ENCODE peak calls at places on chromosome 21, in five cellular contexts. P is uterus, V is pancreas, K is Peyer's patch, A is AG04450. G is an unnamed sample. For H3K9me3, the result is how much of the 10 kb centered on the place peaks cover.

GRCh38 chr21:24969068-24969467 is 638.2 kb downstream of the MRPL39 start:
- DNase-seq in P (no peak), V (no peak), K (no peak), A (no peak), G (no peak)

GRCh38 chr21:28216976-28217523 is 775.6 kb downstream of the LTN1 start:
- DNase-seq in P (no peak), V (no peak), K (no peak), A (no peak), G (no peak)

GRCh38 chr21:14452842-14453241 is 69.9 kb upstream of the HSPA13 start:
- DNase-seq in P (no peak), V (no peak), K (no peak), A (no peak), G (no peak)

GRCh38 chr21:17451364-17451869 is 61.4 kb upstream of the CXADR start:
- DNase-seq in P (no peak), V (no peak), K (no peak), A (peak), G (no peak)

GRCh38 chr21:28444567-28444966 is 548.1 kb downstream of the LTN1 start:
- DNase-seq in P (peak), V (no peak), K (no peak), A (no peak), G (no peak)

GRCh38 chr21:43193088-43193650 is 24.4 kb downstream of the CRYAA start:
- DNase-seq in P (no peak), V (no peak), K (no peak), A (no peak), G (no peak)

GRCh38 chr21:32278068-32278467 is 781 bp downstream of the MIS18A start:
- DNase-seq in P (no peak), V (no peak), K (no peak), A (no peak), G (no peak)

GRCh38 chr21:42520628-42521253 is 7.1 kb downstream of the SLC37A1 start:
- DNase-seq in P (no peak), V (no peak), K (no peak), A (no peak), G (no peak)

GRCh38 chr21:38777521-38777920 is 28.2 kb upstream of the ETS2 start:
- DNase-seq in P (no peak), V (no peak), K (peak), A (no peak), G (no peak)

GRCh38 chr21:44310628-44311027 is 10.8 kb downstream of the PFKL start:
- DNase-seq in P (no peak), V (no peak), K (no peak), A (no peak), G (no peak)
- TF ChIP-seq CTCF in P (no peak), V (no peak), K (no peak), A (no peak), G (no peak)

DNA sequence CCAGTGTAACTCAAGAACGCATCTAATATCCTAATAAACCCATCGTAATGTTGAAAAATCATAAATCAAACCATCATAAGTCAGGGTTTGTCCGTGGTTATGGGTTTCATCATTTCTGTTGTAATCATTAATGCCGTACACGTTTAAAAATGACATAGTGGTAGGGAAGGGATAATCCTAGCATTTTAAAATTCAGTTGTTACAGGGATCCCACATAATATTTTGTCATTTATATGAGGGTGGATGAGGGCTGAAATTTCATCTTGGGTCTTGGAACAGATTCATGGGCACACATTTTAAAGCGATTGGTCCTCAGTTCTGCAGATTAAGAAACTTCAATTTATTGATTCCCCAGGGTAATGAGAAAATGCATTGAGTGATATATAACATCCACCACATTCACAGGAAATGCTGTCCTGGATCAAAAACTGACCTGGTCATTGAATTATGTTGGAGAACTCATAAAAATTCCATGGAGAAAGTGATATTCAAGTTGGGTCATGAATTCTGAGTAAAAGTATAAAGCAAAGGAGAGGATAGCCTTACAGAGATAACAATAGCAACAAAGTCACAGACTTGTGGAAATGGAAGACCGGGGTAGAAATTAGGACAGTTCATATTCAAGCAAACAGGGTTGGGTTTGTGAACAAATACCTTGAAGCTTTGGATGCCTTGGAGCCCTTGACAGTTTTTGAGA is 1527.3 kb upstream of the TPTE start:
- DNase-seq in P (no peak), V (no peak), K (no peak), A (no peak), G (no peak)
- H3K9me3 ChIP-seq in P (under half), V (under half), K (under half), A (under half), G (half or more)

GRCh38 chr21:36542312-36543101 is 62.6 kb upstream of the CLDN14 start:
- DNase-seq in P (no peak), V (no peak), K (no peak), A (no peak), G (no peak)
- TF ChIP-seq CTCF in P (no peak), V (no peak), K (no peak), A (no peak), G (no peak)

GRCh38 chr21:45964649-45965048 is 16.9 kb upstream of the COL6A1 start:
- DNase-seq in P (no peak), V (no peak), K (no peak), A (no peak), G (no peak)

GRCh38 chr21:45962531-45963224 is 18.9 kb upstream of the COL6A1 start:
- DNase-seq in P (no peak), V (no peak), K (no peak), A (no peak), G (no peak)

GRCh38 chr21:45965084-45965826 is 16.3 kb upstream of the COL6A1 start:
- DNase-seq in P (no peak), V (no peak), K (no peak), A (no peak), G (no peak)

GRCh38 chr21:45959779-45960390 is 21.7 kb upstream of the COL6A1 start:
- DNase-seq in P (no peak), V (no peak), K (no peak), A (no peak), G (no peak)

GRCh38 chr21:45963225-45963555 is 18.4 kb upstream of the COL6A1 start:
- DNase-seq in P (no peak), V (no peak), K (no peak), A (no peak), G (no peak)
- H3K9me3 ChIP-seq in P (under half), V (under half), K (under half), A (under half), G (under half)

GRCh38 chr21:35046880-35047229 is 2.2 kb downstream of the RUNX1 start:
- DNase-seq in P (no peak), V (no peak), K (no peak), A (no peak), G (no peak)
- TF ChIP-seq CTCF in P (no peak), V (no peak), K (no peak), A (no peak), G (no peak)

GRCh38 chr21:26659757-26660156 is 86.7 kb upstream of the CYYR1 start:
- DNase-seq in P (no peak), V (no peak), K (no peak), A (no peak), G (no peak)

GRCh38 chr21:26653431-26653830 is 80.3 kb upstream of the CYYR1 start:
- DNase-seq in P (no peak), V (no peak), K (no peak), A (no peak), G (no peak)

GRCh38 chr21:26655466-26655865 is 82.4 kb upstream of the CYYR1 start:
- DNase-seq in P (no peak), V (no peak), K (no peak), A (no peak), G (no peak)

GRCh38 chr21:26659181-26659580 is 86.1 kb upstream of the CYYR1 start:
- DNase-seq in P (no peak), V (no peak), K (no peak), A (no peak), G (no peak)
- H3K9me3 ChIP-seq in P (under half), V (under half), K (under half), A (under half), G (under half)

G was measured in left lung.